ENCODE peak calls at places on chromosomes 7 and 10, in seven cellular contexts. F is foreskin keratinocyte, A is uterus, K is HFF-Myc, V is neural crest cell, W is coronary artery, Z is cardiac fibroblast. R is an unnamed sample.

GRCh38 chr10:43046288-43046991 is 30.4 kb upstream of the RET start:
- DNase-seq in F (no peak), A (peak; percentile 6), K (no peak), V (no peak), W (peak; percentile 59), Z (no peak), R (peak; percentile 8)

GRCh38 chr10:126904493-126904806 is 778 bp upstream of the DOCK1 start:
- DNase-seq in F (no peak), A (no peak), K (no peak), V (no peak), W (no peak), Z (no peak), R (no peak)

GRCh38 chr7:130918129-130919052 is 184.4 kb upstream of the KLF14 start:
- DNase-seq in F (no peak), A (no peak), K (no peak), V (no peak), W (peak; percentile 19), Z (no peak), R (no peak)

GRCh38 chr7:15554081-15554480 is 7.7 kb downstream of the AGMO start:
- DNase-seq in F (no peak), A (no peak), K (no peak), V (no peak), W (no peak), Z (no peak), R (no peak)

GRCh38 chr10:114483575-114483974 is 79.3 kb upstream of the AFAP1L2 start:
- DNase-seq in F (no peak), A (no peak), K (no peak), V (no peak), W (no peak), Z (no peak), R (no peak)

GRCh38 chr7:47693161-47693740 is 111.3 kb upstream of the TNS3 start:
- DNase-seq in F (peak; percentile 30), A (no peak), K (no peak), V (no peak), W (no peak), Z (peak; percentile 18), R (no peak)

GRCh38 chr7:146478975-146479492 is 362.4 kb downstream of the CNTNAP2 start:
- DNase-seq in F (no peak), A (no peak), K (no peak), V (no peak), W (no peak), Z (no peak), R (no peak)

GRCh38 chr7:34087892-34088891 is 182.9 kb downstream of the BMPER start:
- DNase-seq in F (no peak), A (no peak), K (no peak), V (peak; percentile 28), W (no peak), Z (peak; percentile 49), R (peak; percentile 76)

GRCh38 chr10:11625019-11625735 is 13.7 kb upstream of the USP6NL start:
- DNase-seq in F (no peak), A (no peak), K (no peak), V (no peak), W (no peak), Z (no peak), R (no peak)

GRCh38 chr10:125201108-125201524 is 40.8 kb upstream of the CTBP2 start:
- DNase-seq in F (peak; percentile 74), A (no peak), K (no peak), V (no peak), W (peak; percentile 22), Z (no peak), R (no peak)

GRCh38 chr10:12179616-12180015 is 16.1 kb downstream of the NUDT5 start:
- DNase-seq in F (no peak), A (no peak), K (no peak), V (no peak), W (no peak), Z (no peak), R (no peak)

GRCh38 chr7:106568680-106569499 is 92.1 kb downstream of the CCDC71L start:
- DNase-seq in F (peak; percentile 56), A (no peak), K (no peak), V (no peak), W (no peak), Z (peak; percentile 86), R (peak; percentile 68)

GRCh38 chr10:127563718-127564553 is 14.8 kb downstream of the NPS start:
- DNase-seq in F (no peak), A (no peak), K (no peak), V (peak; percentile 30), W (no peak), Z (no peak), R (peak; percentile 51)

GRCh38 chr7:33733865-33734650 is 171.3 kb upstream of the BMPER start:
- DNase-seq in F (no peak), A (no peak), K (no peak), V (no peak), W (no peak), Z (peak; percentile 77), R (no peak)

GRCh38 chr7:49631071-49631826 is 142.2 kb upstream of the VWC2 start:
- DNase-seq in F (no peak), A (no peak), K (no peak), V (no peak), W (no peak), Z (no peak), R (no peak)

GRCh38 chr7:150962743-150963399 is 15.2 kb downstream of the KCNH2 start:
- DNase-seq in F (no peak), A (peak; percentile 64), K (no peak), V (peak; percentile 62), W (no peak), Z (peak; percentile 47), R (peak; percentile 85)

GRCh38 chr7:116780966-116781365 is 81.4 kb upstream of the CAPZA2 start:
- DNase-seq in F (no peak), A (no peak), K (no peak), V (no peak), W (no peak), Z (no peak), R (no peak)

GRCh38 chr7:42869131-42870020 is 42.5 kb downstream of the C7orf25 start:
- DNase-seq in F (no peak), A (no peak), K (peak; percentile 30), V (no peak), W (no peak), Z (no peak), R (no peak)

GRCh38 chr10:17616403-17617030 is 657 bp downstream of the HACD1 start:
- DNase-seq in F (no peak), A (peak; percentile 48), K (no peak), V (peak; percentile 50), W (peak; percentile 88), Z (peak; percentile 73), R (peak; percentile 63)

GRCh38 chr7:157430721-157431120 is 93.9 kb downstream of the DNAJB6 start:
- DNase-seq in F (no peak), A (no peak), K (no peak), V (no peak), W (no peak), Z (no peak), R (no peak)

GRCh38 chr7:106220307-106220706 is 64.5 kb downstream of the NAMPT start:
- DNase-seq in F (no peak), A (no peak), K (no peak), V (no peak), W (no peak), Z (no peak), R (no peak)

GRCh38 chr7:46776790-46777189 is 805.1 kb downstream of the TNS3 start:
- DNase-seq in F (no peak), A (no peak), K (no peak), V (no peak), W (no peak), Z (peak; percentile 64), R (no peak)

GRCh38 chr7:2735744-2736143 is 47.7 kb downstream of the AMZ1 start:
- DNase-seq in F (no peak), A (peak; percentile 17), K (no peak), V (no peak), W (peak; percentile 68), Z (no peak), R (no peak)

GRCh38 chr7:95180-95862 is 97.0 kb upstream of the FAM20C start:
- DNase-seq in F (peak; percentile 40), A (no peak), K (no peak), V (no peak), W (no peak), Z (peak; percentile 16), R (no peak)

GRCh38 chr10:14586901-14587300 is 187.8 kb downstream of the FAM107B start:
- DNase-seq in F (no peak), A (no peak), K (no peak), V (no peak), W (no peak), Z (no peak), R (no peak)

GRCh38 chr10:109701583-109702215 is 221.6 kb downstream of the XPNPEP1 start:
- DNase-seq in F (no peak), A (no peak), K (no peak), V (no peak), W (no peak), Z (no peak), R (no peak)
- TF ChIP-seq CTCF in F (no peak), A (no peak), K (no peak), V (no peak), W (no peak), Z (no peak), R (no peak)

DNA sequence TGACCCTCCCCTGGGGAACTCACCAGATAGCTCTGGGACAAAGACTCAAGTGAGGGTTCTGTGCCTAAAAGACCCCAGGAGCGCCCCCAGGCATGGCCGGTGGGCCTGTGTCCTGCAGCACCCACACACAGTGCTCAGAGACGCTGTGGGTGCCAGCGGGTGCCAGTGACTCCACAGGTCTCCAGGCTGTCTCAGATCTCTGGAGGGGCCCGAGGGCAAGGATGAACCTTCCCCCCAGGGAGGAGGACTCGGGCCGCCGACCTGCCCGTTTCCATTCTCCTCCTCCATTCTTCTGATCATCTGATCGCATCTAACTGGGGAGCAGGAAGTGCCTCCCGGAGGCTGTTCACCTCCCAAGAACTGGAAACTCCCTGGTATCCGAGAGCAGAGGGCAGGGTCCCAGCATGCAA is 980 bp downstream of the ADAM8 start:
- DNase-seq in F (peak; percentile 55), A (no peak), K (no peak), V (no peak), W (no peak), Z (no peak), R (no peak)
- TF ChIP-seq CTCF in F (peak; percentile 32), A (no peak), K (no peak), V (no peak), W (no peak), Z (no peak), R (no peak)

GRCh38 chr7:129376778-129377700 is 57.2 kb upstream of the STRIP2 start:
- DNase-seq in F (no peak), A (no peak), K (no peak), V (no peak), W (no peak), Z (peak; percentile 51), R (no peak)
- TF ChIP-seq CTCF in F (no peak), A (no peak), K (no peak), V (peak; percentile 28), W (no peak), Z (no peak), R (no peak)

DNA sequence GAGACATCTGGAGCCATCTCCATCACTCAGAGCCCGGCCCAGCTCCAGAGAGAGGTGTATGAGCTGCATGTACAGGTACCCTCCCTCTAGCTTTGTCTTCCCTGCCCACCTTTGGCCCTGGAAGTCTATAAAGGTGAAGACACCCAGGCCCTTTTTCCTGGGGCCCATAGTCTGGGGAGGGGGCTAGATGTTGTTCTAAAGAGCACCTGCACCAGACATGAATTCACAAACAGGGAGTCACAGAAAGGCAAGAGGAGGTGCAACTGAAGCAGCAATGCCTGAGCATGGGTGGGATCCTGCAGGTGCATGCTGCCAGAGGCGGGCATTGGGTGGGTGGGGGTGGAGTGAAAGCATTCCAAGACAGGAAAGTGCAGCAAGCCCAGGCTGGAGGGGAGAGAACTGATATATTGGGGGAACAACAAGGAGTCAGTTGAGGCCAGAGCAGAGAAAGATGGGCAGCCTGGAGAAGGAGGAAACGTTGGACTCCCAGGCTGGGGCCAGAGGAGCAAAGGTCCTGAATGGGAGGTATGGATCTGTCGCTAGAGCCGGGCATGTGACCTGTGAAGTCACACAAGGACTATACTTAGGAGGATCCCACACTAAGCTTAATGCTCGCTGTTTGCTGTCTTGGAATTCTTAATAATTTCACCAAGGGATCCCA is 11.6 kb downstream of the CDHR1 start:
- DNase-seq in F (no peak), A (no peak), K (no peak), V (no peak), W (no peak), Z (no peak), R (no peak)
- TF ChIP-seq CTCF in F (no peak), A (no peak), K (no peak), V (peak; percentile 7), W (no peak), Z (no peak), R (peak; percentile 19)

R was measured in glutamatergic neuron.